ENCODE peak calls at places on chromosome 2, in four cellular contexts. K is GM12865, F is body of pancreas, E is Peyer's patch. N is an unnamed sample.

GRCh38 chr2:144102386-144102785 is 417.5 kb downstream of the ZEB2 start:
- DNase-seq in E (no peak), K (no peak), F (no peak), N (no peak)

GRCh38 chr2:239693330-239693729 is 292.5 kb upstream of the HDAC4 start:
- DNase-seq in K (no peak), F (no peak), E (no peak), N (no peak)

GRCh38 chr2:134336936-134337335 is 83.1 kb downstream of the MGAT5 start:
- DNase-seq in E (no peak), K (peak; percentile 40), F (no peak), N (no peak)

GRCh38 chr2:205994344-205994743 is 91.6 kb downstream of the INO80D start:
- DNase-seq in K (no peak), E (no peak), F (no peak), N (no peak)

GRCh38 chr2:139366659-139367058 is 586.5 kb upstream of the NXPH2 start:
- DNase-seq in K (no peak), F (no peak), E (no peak), N (no peak)

GRCh38 chr2:63023444-63023843 is 27.2 kb upstream of the OTX1 start:
- DNase-seq in E (no peak), F (no peak), K (peak; percentile 46), N (no peak)

GRCh38 chr2:37283207-37283606 is 41.4 kb downstream of the PRKD3 start:
- DNase-seq in K (no peak), E (no peak), F (no peak), N (no peak)

GRCh38 chr2:181904022-181904632 is 12.6 kb downstream of the ITPRID2 start:
- DNase-seq in E (no peak), K (peak; percentile 35), F (no peak), N (no peak)

GRCh38 chr2:165568361-165568760 is 98.9 kb downstream of the CSRNP3 start:
- DNase-seq in F (no peak), E (no peak), K (no peak), N (no peak)

GRCh38 chr2:23449413-23449812 is 64.4 kb downstream of the KLHL29 start:
- DNase-seq in K (peak; percentile 75), E (no peak), F (no peak), N (no peak)

GRCh38 chr2:126893153-126893552 is 5.5 kb upstream of the TEX51 start:
- DNase-seq in K (no peak), E (peak; percentile 16), F (no peak), N (no peak)

GRCh38 chr2:26978061-26978596 is 7.7 kb downstream of the MAPRE3 start:
- DNase-seq in E (peak; percentile 69), F (peak; percentile 90), K (no peak), N (no peak)

GRCh38 chr2:234146087-234146826 is 95.8 kb downstream of the SPP2 start:
- DNase-seq in K (no peak), E (no peak), F (no peak), N (no peak)

GRCh38 chr2:175097297-175097696 is 70.7 kb downstream of the ATF2 start:
- DNase-seq in E (no peak), F (no peak), K (no peak), N (no peak)

GRCh38 chr2:237414056-237414661 is at the start of gene COL6A3:
- DNase-seq in E (no peak), F (peak; percentile 44), K (no peak), N (no peak)

GRCh38 chr2:132814651-132815050 is 144.6 kb upstream of the LYPD1 start:
- DNase-seq in E (no peak), K (no peak), F (no peak), N (no peak)

GRCh38 chr2:76599732-76600368 is 889.1 kb upstream of the GCFC2 start:
- DNase-seq in K (peak; percentile 92), E (peak; percentile 43), F (peak; percentile 72), N (peak; percentile 52)

GRCh38 chr2:72917138-72917874 is at the start of gene EMX1:
- DNase-seq in K (peak; percentile 85), F (peak; percentile 86), E (peak; percentile 89), N (no peak)
- H3K4me3 ChIP-seq in K (peak within 1 kb of the TSS; percentile 59), F (peak within 1 kb of the TSS; percentile 48), E (peak within 1 kb of the TSS; percentile 60), N (peak within 1 kb of the TSS; percentile 39)

DNA sequence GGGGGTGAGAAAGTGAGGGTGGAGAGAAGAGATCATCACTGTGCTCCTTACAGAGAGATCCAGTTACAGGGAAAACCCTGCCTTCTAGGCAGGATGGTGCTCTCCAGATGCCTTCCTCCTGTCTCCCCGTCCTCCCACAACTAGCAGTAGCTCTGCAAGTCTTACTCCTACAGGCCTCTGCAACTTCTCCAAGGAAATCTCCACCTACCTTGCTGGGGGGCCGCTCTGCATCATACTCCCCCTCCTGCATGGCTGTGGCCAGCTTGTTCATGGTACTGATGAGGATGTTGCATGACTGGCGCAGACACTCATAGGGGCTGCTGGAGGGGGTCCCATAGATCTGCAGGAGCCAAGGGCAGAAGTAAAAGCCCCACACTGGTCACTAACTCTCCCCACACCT is 14.1 kb downstream of the DCTN1 start:
- DNase-seq in E (no peak), K (no peak), F (no peak), N (no peak)
- TF ChIP-seq CTCF in E (no peak), K (no peak), F (no peak), N (no peak)

GRCh38 chr2:167749641-167750040 is 497.8 kb downstream of the STK39 start:
- DNase-seq in K (no peak), E (no peak), F (no peak), N (no peak)
- H3K4me3 ChIP-seq in K (no peak overlapping the region), E (no peak overlapping the region), F (no peak overlapping the region), N (no peak overlapping the region)

DNA sequence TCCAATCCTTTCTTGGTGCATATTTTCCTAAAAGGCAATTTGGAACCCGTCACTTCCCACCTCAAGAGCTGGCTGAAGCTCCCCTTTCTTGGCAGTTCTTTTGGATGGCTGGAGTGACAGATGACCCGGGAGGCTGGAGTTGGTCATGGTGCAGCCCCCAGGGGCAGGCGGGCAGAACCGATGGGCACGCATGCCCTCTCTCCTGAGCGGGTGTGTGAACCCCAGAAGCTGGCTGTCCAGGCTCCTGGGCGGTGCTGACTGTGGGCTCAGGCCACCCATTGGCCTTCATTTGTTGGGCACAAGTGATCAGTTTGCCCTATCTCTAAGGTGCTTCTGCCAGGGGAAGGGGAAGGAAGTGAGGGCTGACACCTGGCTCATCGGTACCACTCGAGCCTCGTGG is 97.9 kb downstream of the ASB1 start:
- DNase-seq in K (no peak), F (no peak), E (no peak), N (no peak)
- TF ChIP-seq CTCF in K (no peak), F (no peak), E (no peak), N (no peak)

DNA sequence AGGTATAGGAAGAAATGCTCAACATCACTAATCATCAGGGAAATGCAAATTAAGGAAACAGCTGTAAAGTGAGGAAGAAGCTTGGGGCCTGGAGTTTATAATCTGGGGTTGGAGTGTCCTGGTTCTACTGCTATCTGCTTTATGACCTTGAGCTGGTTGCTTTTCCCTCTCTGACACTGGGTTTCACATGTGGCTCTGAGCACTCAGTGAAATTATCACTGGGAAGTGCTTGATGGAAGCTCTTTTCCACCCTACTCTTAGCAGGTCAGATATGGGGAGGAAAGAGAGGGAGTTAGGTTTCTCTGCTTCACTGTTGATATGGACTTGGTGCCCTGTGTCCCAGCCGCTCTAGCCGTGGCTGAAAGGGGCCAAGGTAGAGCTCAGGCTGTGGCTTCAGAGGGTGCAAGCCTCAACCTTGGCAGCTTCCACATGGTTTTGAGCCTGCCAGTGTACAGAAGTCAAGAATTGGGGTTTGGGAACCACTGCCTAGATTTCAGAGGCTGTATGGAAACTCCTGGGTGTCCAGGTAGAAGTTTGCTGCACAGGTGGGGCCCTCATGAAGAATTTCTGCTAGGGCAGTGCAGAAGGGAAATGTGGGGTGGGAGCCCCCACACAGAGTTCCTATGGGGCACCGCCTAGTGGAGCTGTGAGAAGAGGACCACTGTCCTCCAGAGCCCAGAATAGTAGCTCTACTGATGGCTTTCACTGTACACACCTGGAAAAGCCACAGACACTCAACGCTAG is 52.3 kb downstream of the INPP4A start:
- DNase-seq in E (no peak), K (no peak), F (no peak), N (no peak)
- H3K4me3 ChIP-seq in E (no peak overlapping the region), K (no peak overlapping the region), F (no peak overlapping the region), N (no peak overlapping the region)

GRCh38 chr2:235698504-235698903 is 204.7 kb downstream of the AGAP1 start:
- DNase-seq in F (no peak), E (no peak), K (no peak), N (no peak)
- TF ChIP-seq CTCF in F (no peak), E (no peak), K (no peak), N (no peak)

N was measured in GM12864.